ENCODE peak calls at places on chromosomes 7 and 10, in eight cellular contexts. C, I, T, U, E, L, P and N are unnamed samples.

GRCh38 chr10:66827353-66827752 is 98.5 kb upstream of the LRRTM3 start:
- DNase-seq in C (no peak), I (no peak), T (no peak), U (peak), E (peak), L (no peak), P (no peak), N (no peak)

GRCh38 chr10:124992462-124993344 is 50.8 kb downstream of the ZRANB1 start:
- DNase-seq in C (no peak), I (no peak), T (no peak), U (peak), E (peak), L (peak), P (peak), N (peak)

GRCh38 chr10:119413738-119414611 is 128.5 kb downstream of the RGS10 start:
- DNase-seq in C (no peak), I (no peak), T (no peak), U (no peak), E (peak), L (no peak), P (no peak), N (no peak)

GRCh38 chr10:4073912-4074311 is 288.9 kb upstream of the KLF6 start:
- DNase-seq in C (peak), I (no peak), T (no peak), U (peak), E (peak), L (no peak), P (no peak), N (no peak)

GRCh38 chr10:96304241-96304640 is at the start of gene DNTT:
- DNase-seq in C (no peak), I (no peak), T (no peak), U (no peak), E (no peak), L (no peak), P (no peak), N (no peak)

GRCh38 chr10:119817991-119818888 is 54.4 kb downstream of the MCMBP start:
- DNase-seq in C (no peak), I (peak), T (no peak), U (no peak), E (peak), L (no peak), P (no peak), N (no peak)

GRCh38 chr7:81111358-81111757 is 192.5 kb upstream of the SEMA3C start:
- DNase-seq in C (no peak), I (no peak), T (no peak), U (peak), E (peak), L (no peak), P (no peak), N (no peak)

GRCh38 chr7:27774717-27775328 is 34.9 kb downstream of the TAX1BP1 start:
- DNase-seq in C (no peak), I (no peak), T (no peak), U (peak), E (peak), L (no peak), P (peak), N (peak)

GRCh38 chr7:123682690-123683089 is 27.0 kb downstream of the LMOD2 start:
- DNase-seq in C (no peak), I (no peak), T (no peak), U (peak), E (peak), L (no peak), P (peak), N (peak)

GRCh38 chr7:29177963-29178612 is 16.5 kb upstream of the CHN2 start:
- DNase-seq in C (no peak), I (no peak), T (no peak), U (peak), E (peak), L (peak), P (no peak), N (no peak)

GRCh38 chr10:88582806-88583583 is at the start of gene RNLS:
- DNase-seq in C (peak), I (peak), T (peak), U (peak), E (peak), L (peak), P (peak), N (peak)

GRCh38 chr10:108615576-108616320 is 1307.6 kb downstream of the XPNPEP1 start:
- DNase-seq in C (no peak), I (no peak), T (no peak), U (no peak), E (no peak), L (no peak), P (no peak), N (no peak)

GRCh38 chr10:79393924-79394610 is 46.8 kb downstream of the PPIF start:
- DNase-seq in C (no peak), I (no peak), T (no peak), U (no peak), E (no peak), L (no peak), P (peak), N (no peak)

GRCh38 chr10:47164126-47164799 is 135.7 kb upstream of the GDF10 start:
- DNase-seq in C (no peak), I (no peak), T (no peak), U (peak), E (peak), L (peak), P (no peak), N (no peak)

GRCh38 chr7:110786576-110786975 is 304.4 kb upstream of the LRRN3 start:
- DNase-seq in C (no peak), I (no peak), T (no peak), U (no peak), E (no peak), L (no peak), P (no peak), N (no peak)

GRCh38 chr10:48507933-48508830 is 96.7 kb downstream of the ARHGAP22 start:
- DNase-seq in C (no peak), I (no peak), T (no peak), U (peak), E (no peak), L (peak), P (peak), N (no peak)

GRCh38 chr10:89392974-89393373 is 551 bp downstream of the IFIT1 start:
- DNase-seq in C (no peak), I (no peak), T (no peak), U (peak), E (peak), L (peak), P (no peak), N (peak)

GRCh38 chr10:3009341-3009740 is 58.0 kb upstream of the PFKP start:
- DNase-seq in C (no peak), I (no peak), T (no peak), U (no peak), E (no peak), L (no peak), P (no peak), N (no peak)

GRCh38 chr7:22589641-22590141 is 89.7 kb upstream of the STEAP1B start:
- DNase-seq in C (peak), I (no peak), T (no peak), U (peak), E (peak), L (no peak), P (no peak), N (no peak)

GRCh38 chr10:23558361-23558799 is 119.5 kb downstream of the OTUD1 start:
- DNase-seq in C (no peak), I (no peak), T (no peak), U (no peak), E (no peak), L (no peak), P (no peak), N (no peak)

GRCh38 chr10:107859065-107859464 is 694.6 kb upstream of the SORCS1 start:
- DNase-seq in C (no peak), I (no peak), T (no peak), U (no peak), E (no peak), L (no peak), P (no peak), N (no peak)

GRCh38 chr7:128914566-128915151 is 4.2 kb upstream of the KCP start:
- DNase-seq in C (no peak), I (no peak), T (no peak), U (no peak), E (no peak), L (no peak), P (no peak), N (no peak)

GRCh38 chr7:116138202-116138801 is 72.0 kb upstream of the TES start:
- DNase-seq in C (no peak), I (no peak), T (peak), U (peak), E (peak), L (peak), P (peak), N (peak)

GRCh38 chr7:125670926-125671572 is 741.4 kb upstream of the POT1 start:
- DNase-seq in C (no peak), I (no peak), T (no peak), U (peak), E (peak), L (no peak), P (no peak), N (peak)

GRCh38 chr10:58781873-58782488 is 269.3 kb downstream of the BICC1 start:
- DNase-seq in C (no peak), I (no peak), T (peak), U (peak), E (peak), L (no peak), P (peak), N (no peak)

GRCh38 chr7:91564101-91564500 is 299.9 kb downstream of the FZD1 start:
- DNase-seq in C (no peak), I (no peak), T (no peak), U (no peak), E (no peak), L (no peak), P (no peak), N (no peak)

GRCh38 chr7:150988230-150989226 is 2.3 kb upstream of the NOS3 start:
- DNase-seq in C (no peak), I (peak), T (peak), U (no peak), E (peak), L (peak), P (no peak), N (peak)

GRCh38 chr10:119509909-119510451 is 32.5 kb downstream of the RGS10 start:
- DNase-seq in C (no peak), I (no peak), T (no peak), U (peak), E (no peak), L (no peak), P (no peak), N (no peak)

GRCh38 chr7:116522247-116522646 is 2.6 kb upstream of the CAV1 start:
- DNase-seq in C (no peak), I (no peak), T (no peak), U (peak), E (peak), L (no peak), P (no peak), N (no peak)

GRCh38 chr7:92843781-92844180 is 7.4 kb upstream of the CDK6 start:
- DNase-seq in C (no peak), I (no peak), T (no peak), U (no peak), E (no peak), L (no peak), P (no peak), N (no peak)

GRCh38 chr7:84372155-84372621 is 177.6 kb upstream of the SEMA3A start:
- DNase-seq in C (no peak), I (no peak), T (no peak), U (peak), E (peak), L (no peak), P (no peak), N (no peak)

GRCh38 chr7:136950331-136950730 is 81.9 kb downstream of the CHRM2 start:
- DNase-seq in C (no peak), I (no peak), T (no peak), U (peak), E (no peak), L (no peak), P (no peak), N (no peak)

GRCh38 chr7:137695942-137696341 is 150.8 kb downstream of the DGKI start:
- DNase-seq in C (no peak), I (no peak), T (no peak), U (no peak), E (peak), L (no peak), P (no peak), N (peak)

GRCh38 chr7:20114463-20114862 is 102.7 kb downstream of the MACC1 start:
- DNase-seq in C (no peak), I (no peak), T (peak), U (no peak), E (peak), L (no peak), P (no peak), N (no peak)

GRCh38 chr7:154841731-154842331 is 161.1 kb downstream of the PAXIP1 start:
- DNase-seq in C (no peak), I (no peak), T (no peak), U (peak), E (no peak), L (no peak), P (peak), N (no peak)

GRCh38 chr10:23192741-23193434 is 776 bp downstream of the PTF1A start:
- DNase-seq in C (no peak), I (no peak), T (no peak), U (no peak), E (no peak), L (no peak), P (no peak), N (no peak)